ENCODE peak calls at places on chromosomes 3 and 15, in four cellular contexts. One of them, this sample, is unnamed.

GRCh38 chr3:122251428-122251827 is 68.0 kb downstream of the CASR start:
- DNase-seq in heart left ventricle: no peak
- DNase-seq in AG04450: no peak
- DNase-seq in GM23338: no peak
- DNase-seq in this sample: no peak

GRCh38 chr15:39852237-39852636 is 67.8 kb downstream of the GPR176 start:
- DNase-seq in AG04450: peak; percentile 52
- DNase-seq in heart left ventricle: no peak
- DNase-seq in GM23338: no peak
- DNase-seq in this sample: no peak

GRCh38 chr3:178901204-178901603 is 170.4 kb downstream of the ZMAT3 start:
- DNase-seq in GM23338: no peak
- DNase-seq in heart left ventricle: no peak
- DNase-seq in AG04450: no peak
- DNase-seq in this sample: peak; percentile 64

GRCh38 chr15:58043192-58043903 is 22.2 kb downstream of the ALDH1A2 start:
- DNase-seq in GM23338: peak; percentile 51
- DNase-seq in heart left ventricle: peak; percentile 52
- DNase-seq in AG04450: peak; percentile 4
- DNase-seq in this sample: no peak

GRCh38 chr3:49017646-49017977 is 768 bp downstream of the DALRD3 start:
- DNase-seq in GM23338: peak; percentile 43
- DNase-seq in AG04450: no peak
- DNase-seq in heart left ventricle: no peak
- DNase-seq in this sample: no peak

GRCh38 chr3:57158813-57159678 is 6.1 kb downstream of the IL17RD start:
- DNase-seq in heart left ventricle: no peak
- DNase-seq in AG04450: no peak
- DNase-seq in GM23338: peak; percentile 79
- DNase-seq in this sample: no peak

GRCh38 chr15:50681467-50681866 is 5.1 kb downstream of the TRPM7 start:
- DNase-seq in AG04450: no peak
- DNase-seq in heart left ventricle: no peak
- DNase-seq in GM23338: no peak
- DNase-seq in this sample: no peak

GRCh38 chr3:103685940-103686339 is 1251.1 kb downstream of the ZPLD1 start:
- DNase-seq in GM23338: no peak
- DNase-seq in heart left ventricle: no peak
- DNase-seq in AG04450: no peak
- DNase-seq in this sample: no peak

GRCh38 chr3:141686477-141687280 is 51.4 kb upstream of the RNF7 start:
- DNase-seq in heart left ventricle: peak; percentile 79
- DNase-seq in AG04450: no peak
- DNase-seq in GM23338: peak; percentile 17
- DNase-seq in this sample: peak; percentile 83

GRCh38 chr3:36244728-36245127 is 135.6 kb upstream of the STAC start:
- DNase-seq in heart left ventricle: no peak
- DNase-seq in GM23338: no peak
- DNase-seq in AG04450: no peak
- DNase-seq in this sample: no peak

GRCh38 chr3:66582721-66583141 is 81.9 kb upstream of the LRIG1 start:
- DNase-seq in GM23338: no peak
- DNase-seq in AG04450: no peak
- DNase-seq in heart left ventricle: no peak
- DNase-seq in this sample: no peak

GRCh38 chr3:129398803-129399144 is 29.7 kb downstream of the EFCAB12 start:
- DNase-seq in heart left ventricle: peak; percentile 32
- DNase-seq in GM23338: peak; percentile 22
- DNase-seq in AG04450: no peak
- DNase-seq in this sample: peak; percentile 91

GRCh38 chr3:187473778-187474406 is 105.7 kb downstream of the RTP4 start:
- DNase-seq in AG04450: no peak
- DNase-seq in GM23338: peak; percentile 59
- DNase-seq in heart left ventricle: no peak
- DNase-seq in this sample: no peak

GRCh38 chr15:64847876-64848716 is 6.4 kb downstream of the PLEKHO2 start:
- DNase-seq in AG04450: no peak
- DNase-seq in heart left ventricle: no peak
- DNase-seq in GM23338: no peak
- DNase-seq in this sample: no peak

GRCh38 chr15:33742807-33743206 is 225.5 kb upstream of the CHRM5 start:
- DNase-seq in GM23338: no peak
- DNase-seq in AG04450: no peak
- DNase-seq in heart left ventricle: no peak
- DNase-seq in this sample: no peak

GRCh38 chr3:87397210-87397609 is 120.8 kb upstream of the POU1F1 start:
- DNase-seq in heart left ventricle: no peak
- DNase-seq in GM23338: no peak
- DNase-seq in AG04450: no peak
- DNase-seq in this sample: no peak

GRCh38 chr3:15795563-15796308 is 2.0 kb downstream of the ANKRD28 start:
- DNase-seq in AG04450: no peak
- DNase-seq in GM23338: no peak
- DNase-seq in heart left ventricle: no peak
- DNase-seq in this sample: no peak

GRCh38 chr15:55319537-55320325 is 709 bp downstream of the PIGB start:
- DNase-seq in GM23338: no peak
- DNase-seq in heart left ventricle: no peak
- DNase-seq in AG04450: no peak
- DNase-seq in this sample: peak; percentile 78

GRCh38 chr3:56322862-56323261 is 145.4 kb downstream of the ERC2 start:
- DNase-seq in AG04450: no peak
- DNase-seq in heart left ventricle: no peak
- DNase-seq in GM23338: no peak
- DNase-seq in this sample: no peak

GRCh38 chr3:99866167-99866810 is 48.6 kb downstream of the CMSS1 start:
- DNase-seq in GM23338: no peak
- DNase-seq in AG04450: no peak
- DNase-seq in heart left ventricle: no peak
- DNase-seq in this sample: peak; percentile 13

GRCh38 chr3:9878700-9879099 is 1.4 kb downstream of the CIDEC start:
- DNase-seq in AG04450: no peak
- DNase-seq in GM23338: no peak
- DNase-seq in heart left ventricle: no peak
- DNase-seq in this sample: peak; percentile 79

GRCh38 chr15:68265086-68265485 is 12.5 kb upstream of the FEM1B start:
- DNase-seq in AG04450: no peak
- DNase-seq in heart left ventricle: no peak
- DNase-seq in GM23338: no peak
- DNase-seq in this sample: no peak

GRCh38 chr15:68195336-68196112 is 9.6 kb downstream of the CALML4 start:
- DNase-seq in heart left ventricle: no peak
- DNase-seq in AG04450: no peak
- DNase-seq in GM23338: no peak
- DNase-seq in this sample: no peak

GRCh38 chr15:72047020-72047419 is 70.9 kb downstream of the MYO9A start:
- DNase-seq in AG04450: no peak
- DNase-seq in GM23338: no peak
- DNase-seq in heart left ventricle: no peak
- DNase-seq in this sample: peak; percentile 60

GRCh38 chr3:89221913-89222312 is 114.5 kb downstream of the EPHA3 start:
- DNase-seq in GM23338: no peak
- DNase-seq in heart left ventricle: no peak
- DNase-seq in AG04450: no peak
- DNase-seq in this sample: no peak
- TF ChIP-seq CTCF in GM23338: no peak
- TF ChIP-seq CTCF in heart left ventricle: no peak
- TF ChIP-seq CTCF in AG04450: no peak
- TF ChIP-seq CTCF in this sample: no peak

GRCh38 chr15:70636540-70637165 is 126.7 kb downstream of the UACA start:
- DNase-seq in GM23338: peak; percentile 52
- DNase-seq in heart left ventricle: no peak
- DNase-seq in AG04450: no peak
- DNase-seq in this sample: no peak
- TF ChIP-seq CTCF in GM23338: peak; percentile 65
- TF ChIP-seq CTCF in heart left ventricle: peak; percentile 27
- TF ChIP-seq CTCF in AG04450: peak; percentile 51
- TF ChIP-seq CTCF in this sample: peak; percentile 55

GRCh38 chr15:70875001-70875782 is 17.0 kb downstream of the THAP10 start:
- DNase-seq in heart left ventricle: no peak
- DNase-seq in AG04450: no peak
- DNase-seq in GM23338: peak; percentile 37
- DNase-seq in this sample: peak; percentile 87
- TF ChIP-seq CTCF in heart left ventricle: peak; percentile 67
- TF ChIP-seq CTCF in AG04450: peak; percentile 77
- TF ChIP-seq CTCF in GM23338: peak; percentile 49
- TF ChIP-seq CTCF in this sample: peak; percentile 72

GRCh38 chr3:125054436-125055164 is 1.2 kb downstream of the HEG1 start:
- DNase-seq in heart left ventricle: peak; percentile 45
- DNase-seq in AG04450: no peak
- DNase-seq in GM23338: peak; percentile 52
- DNase-seq in this sample: peak; percentile 91
- TF ChIP-seq CTCF in heart left ventricle: peak; percentile 35
- TF ChIP-seq CTCF in AG04450: peak; percentile 35
- TF ChIP-seq CTCF in GM23338: no peak
- TF ChIP-seq CTCF in this sample: no peak

GRCh38 chr3:74066456-74066855 is 441.7 kb upstream of the PDZRN3 start:
- DNase-seq in GM23338: peak; percentile 51
- DNase-seq in AG04450: no peak
- DNase-seq in heart left ventricle: no peak
- DNase-seq in this sample: no peak

DNA sequence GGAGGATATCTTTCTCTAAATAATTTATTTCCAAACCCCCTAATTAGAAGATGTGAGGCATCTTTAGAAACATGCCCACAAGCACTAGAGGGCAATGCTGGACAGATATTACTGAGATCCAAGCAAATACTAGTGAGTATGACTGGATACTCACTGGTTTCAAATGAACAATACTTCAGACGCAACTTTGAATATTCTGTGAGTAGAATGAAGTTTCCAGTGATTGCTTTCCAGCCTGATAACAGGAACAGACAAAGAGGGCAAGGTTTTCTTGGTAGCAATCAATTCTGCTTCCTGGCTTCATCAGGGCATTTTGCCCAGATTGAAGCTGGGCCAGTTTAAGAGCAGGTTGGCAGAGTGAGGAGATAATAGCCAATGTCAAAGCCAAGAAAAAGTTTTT is 442.6 kb upstream of the PDZRN3 start:
- DNase-seq in GM23338: peak; percentile 27
- DNase-seq in AG04450: no peak
- DNase-seq in heart left ventricle: no peak
- DNase-seq in this sample: no peak
- TF ChIP-seq CTCF in GM23338: peak; percentile 32
- TF ChIP-seq CTCF in AG04450: peak; percentile 28
- TF ChIP-seq CTCF in heart left ventricle: peak; percentile 24
- TF ChIP-seq CTCF in this sample: peak; percentile 19

GRCh38 chr3:18982920-18983319 is 165.4 kb upstream of the KCNH8 start:
- DNase-seq in GM23338: no peak
- DNase-seq in heart left ventricle: no peak
- DNase-seq in AG04450: no peak
- DNase-seq in this sample: no peak

GRCh38 chr3:18987070-18987469 is 161.2 kb upstream of the KCNH8 start:
- DNase-seq in GM23338: peak; percentile 27
- DNase-seq in heart left ventricle: no peak
- DNase-seq in AG04450: no peak
- DNase-seq in this sample: no peak

GRCh38 chr3:18989237-18989812 is 159.0 kb upstream of the KCNH8 start:
- DNase-seq in heart left ventricle: no peak
- DNase-seq in GM23338: no peak
- DNase-seq in AG04450: no peak
- DNase-seq in this sample: no peak

GRCh38 chr3:18987862-18988447 is 160.4 kb upstream of the KCNH8 start:
- DNase-seq in heart left ventricle: no peak
- DNase-seq in GM23338: no peak
- DNase-seq in AG04450: no peak
- DNase-seq in this sample: no peak

GRCh38 chr3:18988619-18989229 is 159.6 kb upstream of the KCNH8 start:
- DNase-seq in AG04450: no peak
- DNase-seq in heart left ventricle: no peak
- DNase-seq in GM23338: peak; percentile 80
- DNase-seq in this sample: no peak
- TF ChIP-seq CTCF in AG04450: no peak
- TF ChIP-seq CTCF in heart left ventricle: peak; percentile 61
- TF ChIP-seq CTCF in GM23338: peak; percentile 96
- TF ChIP-seq CTCF in this sample: no peak

GRCh38 chr3:39127296-39127906 is 19.9 kb downstream of the TTC21A start:
- DNase-seq in AG04450: no peak
- DNase-seq in heart left ventricle: no peak
- DNase-seq in GM23338: no peak
- DNase-seq in this sample: no peak

GRCh38 chr3:39125837-39126500 is 18.5 kb downstream of the TTC21A start:
- DNase-seq in GM23338: no peak
- DNase-seq in AG04450: no peak
- DNase-seq in heart left ventricle: no peak
- DNase-seq in this sample: no peak

GRCh38 chr3:39126532-39127071 is 19.1 kb downstream of the TTC21A start:
- DNase-seq in GM23338: peak; percentile 79
- DNase-seq in AG04450: no peak
- DNase-seq in heart left ventricle: peak; percentile 69
- DNase-seq in this sample: peak; percentile 91

GRCh38 chr3:39122811-39123210 is 15.3 kb downstream of the TTC21A start:
- DNase-seq in AG04450: no peak
- DNase-seq in heart left ventricle: no peak
- DNase-seq in GM23338: no peak
- DNase-seq in this sample: no peak

GRCh38 chr3:39124876-39125836 is 17.7 kb downstream of the TTC21A start:
- DNase-seq in GM23338: peak; percentile 57
- DNase-seq in AG04450: no peak
- DNase-seq in heart left ventricle: no peak
- DNase-seq in this sample: no peak
- TF ChIP-seq CTCF in GM23338: peak; percentile 46
- TF ChIP-seq CTCF in AG04450: peak; percentile 58
- TF ChIP-seq CTCF in heart left ventricle: peak; percentile 29
- TF ChIP-seq CTCF in this sample: peak; percentile 62

GRCh38 chr3:165895919-165896318 is 58.7 kb upstream of the BCHE start:
- DNase-seq in heart left ventricle: no peak
- DNase-seq in GM23338: peak; percentile 97
- DNase-seq in AG04450: no peak
- DNase-seq in this sample: no peak
- TF ChIP-seq CTCF in heart left ventricle: no peak
- TF ChIP-seq CTCF in GM23338: peak; percentile 86
- TF ChIP-seq CTCF in AG04450: peak; percentile 24
- TF ChIP-seq CTCF in this sample: no peak

DNA sequence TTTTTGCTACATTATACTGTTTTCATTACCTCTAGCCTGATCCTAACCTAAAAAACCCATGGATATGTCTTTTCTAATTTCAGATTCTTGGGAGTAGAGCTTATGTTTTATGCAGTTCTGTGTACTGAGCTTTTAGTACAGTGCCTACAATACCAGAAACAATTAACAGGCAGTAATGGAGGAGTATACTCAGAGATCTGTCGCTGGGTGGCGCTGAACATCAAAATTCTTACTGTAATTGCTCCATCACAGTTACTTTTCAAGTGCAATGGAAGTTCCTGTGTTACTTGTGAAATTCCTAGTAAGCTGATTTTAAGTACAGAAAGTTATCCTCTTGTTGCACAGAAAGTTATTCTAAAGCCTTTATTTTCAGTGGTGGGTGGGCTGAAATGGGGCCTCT is 66.9 kb downstream of the RNF13 start:
- DNase-seq in AG04450: peak; percentile 16
- DNase-seq in heart left ventricle: peak; percentile 68
- DNase-seq in GM23338: peak; percentile 82
- DNase-seq in this sample: no peak
- TF ChIP-seq CTCF in AG04450: peak; percentile 76
- TF ChIP-seq CTCF in heart left ventricle: peak; percentile 67
- TF ChIP-seq CTCF in GM23338: peak; percentile 81
- TF ChIP-seq CTCF in this sample: peak; percentile 77

This sample was measured in osteoblast.